ENCODE peak calls at places on chromosomes 3 and 15, in five cellular contexts. Z is fibroblast of lung, I is stomach, R is body of pancreas, D is aorta. X is an unnamed sample.

GRCh38 chr3:146817705-146818104 is 212.6 kb upstream of the PLSCR5 start:
- DNase-seq in Z (peak; percentile 45), I (no peak), R (no peak), D (no peak), X (no peak)

GRCh38 chr3:157081681-157082210 is 78.2 kb downstream of the CCNL1 start:
- DNase-seq in Z (peak; percentile 94), I (peak; percentile 89), R (peak; percentile 90), D (peak; percentile 94), X (no peak)

GRCh38 chr3:121759541-121760202 is 10.1 kb upstream of the GOLGB1 start:
- DNase-seq in Z (no peak), I (no peak), R (no peak), D (no peak), X (no peak)

GRCh38 chr3:55373413-55373812 is 113.7 kb downstream of the WNT5A start:
- DNase-seq in Z (peak; percentile 29), I (no peak), R (no peak), D (no peak), X (no peak)

GRCh38 chr3:127212231-127212630 is 19.3 kb downstream of the PRR23E start:
- DNase-seq in Z (no peak), I (no peak), R (no peak), D (no peak), X (no peak)

GRCh38 chr3:71074416-71074815 is 509.1 kb downstream of the FOXP1 start:
- DNase-seq in Z (peak; percentile 45), I (no peak), R (no peak), D (no peak), X (no peak)

GRCh38 chr3:100402150-100402706 is 889 bp downstream of the LNP1 start:
- DNase-seq in Z (peak; percentile 73), I (no peak), R (no peak), D (no peak), X (no peak)

GRCh38 chr15:100614918-100615317 is 12.5 kb downstream of the ASB7 start:
- DNase-seq in Z (no peak), I (no peak), R (no peak), D (no peak), X (no peak)

GRCh38 chr3:50591196-50591741 is 20.3 kb downstream of the CISH start:
- DNase-seq in Z (no peak), I (no peak), R (no peak), D (peak; percentile 54), X (no peak)

GRCh38 chr3:24012589-24013257 is 67.6 kb downstream of the NR1D2 start:
- DNase-seq in Z (no peak), I (no peak), R (no peak), D (no peak), X (no peak)

GRCh38 chr3:120170223-120170622 is 76.0 kb upstream of the GSK3B start:
- DNase-seq in Z (peak; percentile 81), I (no peak), R (peak; percentile 10), D (no peak), X (no peak)

GRCh38 chr3:127228866-127229265 is 35.9 kb downstream of the PRR23E start:
- DNase-seq in Z (no peak), I (no peak), R (no peak), D (no peak), X (no peak)

GRCh38 chr15:64895285-64896065 is 16.2 kb upstream of the ANKDD1A start:
- DNase-seq in Z (no peak), I (peak; percentile 31), R (peak; percentile 56), D (peak; percentile 55), X (peak; percentile 85)

GRCh38 chr3:127823590-127823857 is 1.2 kb upstream of the MGLL start:
- DNase-seq in Z (no peak), I (no peak), R (no peak), D (no peak), X (no peak)

GRCh38 chr3:193872265-193872753 is 263.6 kb upstream of the HES1 start:
- DNase-seq in Z (peak; percentile 99), I (peak; percentile 80), R (peak; percentile 92), D (no peak), X (no peak)

GRCh38 chr3:127988770-127989518 is 63.3 kb upstream of the SEC61A1 start:
- DNase-seq in Z (no peak), I (no peak), R (no peak), D (no peak), X (no peak)

GRCh38 chr15:64122444-64122843 is 26.7 kb downstream of the SNX1 start:
- DNase-seq in Z (no peak), I (no peak), R (no peak), D (no peak), X (no peak)

GRCh38 chr15:62280625-62281024 is 115.5 kb upstream of the C2CD4B start:
- DNase-seq in Z (no peak), I (no peak), R (peak; percentile 40), D (no peak), X (no peak)

GRCh38 chr3:24487325-24488242 is 7.1 kb downstream of the THRB start:
- DNase-seq in Z (no peak), I (no peak), R (no peak), D (no peak), X (no peak)

GRCh38 chr3:194707176-194707575 is 21.5 kb downstream of the FAM43A start:
- DNase-seq in Z (peak; percentile 32), I (no peak), R (no peak), D (no peak), X (no peak)

GRCh38 chr15:38868326-38869114 is 303.9 kb upstream of the RASGRP1 start:
- DNase-seq in Z (peak; percentile 82), I (peak; percentile 36), R (no peak), D (peak; percentile 56), X (no peak)

GRCh38 chr3:35067750-35068149 is 571.6 kb upstream of the ARPP21 start:
- DNase-seq in Z (no peak), I (no peak), R (no peak), D (no peak), X (no peak)

GRCh38 chr3:66472313-66473134 is 28.3 kb downstream of the LRIG1 start:
- DNase-seq in Z (peak; percentile 90), I (no peak), R (no peak), D (no peak), X (peak; percentile 62)

GRCh38 chr3:38646630-38647029 is 2.9 kb downstream of the SCN5A start:
- DNase-seq in Z (no peak), I (no peak), R (no peak), D (no peak), X (no peak)

GRCh38 chr15:74040115-74040850 is 42.1 kb downstream of the GOLGA6A start:
- DNase-seq in Z (peak; percentile 91), I (no peak), R (peak; percentile 56), D (peak; percentile 82), X (no peak)

GRCh38 chr15:95972136-95972553 is 358.4 kb upstream of the NR2F2 start:
- DNase-seq in Z (peak; percentile 88), I (no peak), R (peak; percentile 40), D (peak; percentile 47), X (no peak)

DNA sequence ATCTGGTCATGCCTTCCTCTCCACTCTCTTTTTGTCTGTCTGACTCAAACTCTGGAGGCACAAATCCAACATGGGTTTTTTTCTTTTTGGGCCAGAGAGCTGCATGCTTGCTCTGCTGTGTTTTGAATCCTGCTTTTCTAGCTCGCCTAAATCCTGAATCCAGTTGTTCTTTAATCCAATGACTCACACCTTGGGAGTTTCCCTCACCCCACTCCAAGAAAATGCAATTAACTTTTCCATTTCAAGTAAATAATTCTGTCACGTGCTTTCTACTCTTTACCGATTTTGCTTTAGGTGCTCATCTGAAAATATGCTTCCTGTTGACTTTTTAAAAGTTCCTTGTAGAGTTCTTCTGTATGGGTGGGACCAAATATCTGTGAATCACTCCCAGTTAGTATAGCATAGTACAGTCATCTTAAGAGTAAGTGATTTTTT is 47.6 kb downstream of the SLMAP start:
- DNase-seq in Z (peak; percentile 94), I (no peak), R (peak; percentile 78), D (no peak), X (no peak)
- H3K4me3 ChIP-seq in Z (peak overlapping the region; percentile 39), I (no peak overlapping the region), R (no peak overlapping the region), D (no peak overlapping the region), X (no peak overlapping the region)

GRCh38 chr15:70093070-70093469 is 4.6 kb downstream of the TLE3 start:
- DNase-seq in Z (no peak), I (no peak), R (no peak), D (no peak), X (no peak)

GRCh38 chr15:70092462-70092850 is 5.3 kb downstream of the TLE3 start:
- DNase-seq in Z (peak; percentile 32), I (no peak), R (no peak), D (no peak), X (no peak)

GRCh38 chr15:70090436-70091291 is 7.1 kb downstream of the TLE3 start:
- DNase-seq in Z (no peak), I (no peak), R (no peak), D (no peak), X (no peak)

GRCh38 chr15:70093481-70094309 is 4.0 kb downstream of the TLE3 start:
- DNase-seq in Z (peak; percentile 44), I (peak; percentile 85), R (peak; percentile 84), D (no peak), X (no peak)

DNA sequence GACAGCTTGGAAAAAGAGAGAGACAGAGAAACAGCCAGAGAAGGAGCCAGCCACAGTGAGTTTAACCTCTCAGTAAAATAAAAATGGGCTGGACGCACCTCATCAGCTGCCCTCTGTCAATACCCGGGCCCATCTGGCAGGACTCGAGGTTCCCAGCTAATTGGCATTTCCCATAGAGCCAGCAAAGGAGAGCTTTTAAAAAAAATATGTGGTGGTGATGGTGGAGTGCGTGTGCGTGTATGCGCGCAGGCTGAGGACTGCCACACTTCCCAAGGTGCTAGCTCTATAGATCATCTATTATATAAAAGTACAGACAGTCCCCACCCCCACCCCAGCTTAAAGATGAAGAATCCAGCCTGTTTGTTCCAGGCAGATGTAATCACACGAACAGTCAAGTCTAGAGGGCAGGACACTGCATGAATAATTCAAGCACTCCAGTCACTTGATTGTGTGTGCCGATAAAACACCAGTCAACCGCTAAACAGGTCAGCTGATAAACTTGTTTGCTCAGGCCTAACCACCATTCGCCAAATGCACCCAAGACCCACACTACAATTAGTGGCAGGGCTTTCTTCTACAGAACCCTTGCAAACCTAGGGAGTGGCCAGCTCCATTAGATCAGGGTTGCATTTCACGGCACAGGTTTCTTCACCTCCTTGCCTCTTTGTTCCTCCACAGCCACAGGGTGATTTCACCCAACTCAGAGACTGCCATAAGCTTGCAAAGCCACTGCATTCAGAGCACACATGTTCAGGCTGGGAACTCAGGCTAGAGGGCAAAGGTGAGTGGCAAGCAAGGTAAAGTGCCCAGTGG is 5.9 kb downstream of the TLE3 start:
- DNase-seq in Z (peak; percentile 73), I (peak; percentile 67), R (no peak), D (no peak), X (no peak)
- H3K4me3 ChIP-seq in Z (peak overlapping the region; percentile 14), I (peak overlapping the region; percentile 21), R (no peak overlapping the region), D (no peak overlapping the region), X (no peak overlapping the region)

GRCh38 chr3:20060924-20061323 is 20.7 kb downstream of the KAT2B start:
- DNase-seq in Z (peak; percentile 46), I (no peak), R (no peak), D (no peak), X (no peak)
- H3K4me3 ChIP-seq in Z (peak overlapping the region; percentile 32), I (no peak overlapping the region), R (no peak overlapping the region), D (no peak overlapping the region), X (no peak overlapping the region)

DNA sequence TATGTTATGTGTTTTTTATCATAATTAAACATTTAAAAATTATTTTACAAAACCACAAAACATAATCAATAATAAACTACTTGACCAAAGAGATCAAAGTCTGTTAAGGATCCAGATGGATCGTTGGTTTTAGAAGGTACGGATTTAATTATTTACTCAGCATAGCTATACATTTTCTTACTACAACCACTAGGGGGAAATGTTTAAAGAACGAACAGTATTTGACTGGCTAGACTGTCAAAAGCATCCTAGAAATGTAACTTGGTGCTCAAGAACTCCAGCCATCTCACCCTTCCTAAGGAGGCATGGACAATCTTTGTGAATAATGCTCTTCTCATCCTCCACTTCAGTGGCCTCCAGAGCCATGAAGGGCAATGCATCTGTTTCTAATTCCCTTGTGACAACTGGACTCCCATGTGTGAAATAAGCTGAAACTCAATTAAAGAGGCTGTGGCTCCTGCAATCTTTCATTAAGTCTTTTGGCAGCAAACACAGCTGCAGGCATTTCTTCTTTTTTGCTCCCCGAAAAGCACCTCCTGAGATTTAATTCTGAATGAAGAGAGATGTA is 94.7 kb upstream of the TUSC7 start:
- DNase-seq in Z (peak; percentile 5), I (no peak), R (no peak), D (no peak), X (no peak)
- H3K4me3 ChIP-seq in Z (no peak overlapping the region), I (no peak overlapping the region), R (no peak overlapping the region), D (no peak overlapping the region), X (no peak overlapping the region)

X was measured in GM12864.